ENCODE peak calls at places on chromosome 15, in eight cellular contexts. Z, D, U, E, J, B, N and F are unnamed samples.

GRCh38 chr15:39269821-39270220 is 311.1 kb upstream of the THBS1 start:
- DNase-seq in N (no peak), U (no peak), E (no peak), B (no peak), Z (no peak), D (no peak), J (no peak), F (no peak)

GRCh38 chr15:77415450-77416448 is 4.2 kb downstream of the PEAK1 start:
- DNase-seq in D (peak), U (no peak), J (no peak), E (no peak), B (no peak), Z (no peak), N (peak), F (no peak)

GRCh38 chr15:66993090-66993489 is 72.3 kb upstream of the SMAD3 start:
- DNase-seq in Z (no peak), N (no peak), J (no peak), E (no peak), D (no peak), U (no peak), B (no peak), F (no peak)

GRCh38 chr15:73637527-73637926 is 4.3 kb upstream of the NPTN start:
- DNase-seq in N (no peak), Z (peak), D (no peak), U (no peak), J (no peak), B (no peak), E (peak), F (peak)

GRCh38 chr15:74008901-74009300 is 14.4 kb downstream of the PML start:
- DNase-seq in Z (no peak), B (no peak), D (no peak), U (no peak), E (no peak), J (no peak), N (no peak), F (no peak)

GRCh38 chr15:40911139-40911538 is 16.9 kb downstream of the VPS18 start:
- DNase-seq in U (no peak), Z (no peak), E (no peak), B (no peak), N (no peak), J (no peak), D (no peak), F (no peak)

GRCh38 chr15:41954036-41954435 is 18.3 kb downstream of the EHD4 start:
- DNase-seq in J (no peak), U (no peak), N (no peak), B (no peak), E (no peak), Z (no peak), D (no peak), F (no peak)

GRCh38 chr15:67520276-67520975 is 505 bp upstream of the C15orf61 start:
- DNase-seq in D (no peak), U (no peak), J (no peak), E (peak), B (no peak), N (peak), Z (no peak), F (no peak)

GRCh38 chr15:95134306-95135100 is 903.1 kb downstream of the MCTP2 start:
- DNase-seq in B (no peak), N (no peak), D (no peak), E (no peak), Z (peak), U (no peak), J (no peak), F (no peak)

GRCh38 chr15:91228890-91229289 is 128.8 kb downstream of the SV2B start:
- DNase-seq in Z (no peak), J (no peak), E (no peak), U (no peak), D (no peak), B (no peak), N (no peak), F (no peak)

GRCh38 chr15:79820176-79820575 is 76.6 kb downstream of the MTHFS start:
- DNase-seq in Z (no peak), E (no peak), J (no peak), B (no peak), D (no peak), U (no peak), N (no peak), F (no peak)

GRCh38 chr15:87752250-87752951 is 504.1 kb downstream of the NTRK3 start:
- DNase-seq in E (peak), J (no peak), D (no peak), N (no peak), U (peak), Z (peak), B (no peak), F (peak)

GRCh38 chr15:84981711-84982300 is at the start of gene PDE8A:
- DNase-seq in D (peak), N (no peak), Z (no peak), B (no peak), E (peak), J (peak), U (no peak), F (peak)

GRCh38 chr15:97984157-97984556 is 23.7 kb downstream of the ARRDC4 start:
- DNase-seq in Z (no peak), N (no peak), E (no peak), U (no peak), J (no peak), B (no peak), D (no peak), F (no peak)

GRCh38 chr15:24764375-24765171 is 89.0 kb downstream of the NPAP1 start:
- DNase-seq in D (no peak), E (no peak), N (no peak), U (no peak), J (no peak), Z (no peak), B (no peak), F (no peak)

GRCh38 chr15:60777558-60777957 is 298.6 kb upstream of the ICE2 start:
- DNase-seq in J (no peak), Z (no peak), D (no peak), U (no peak), B (no peak), N (no peak), E (no peak), F (no peak)

GRCh38 chr15:58453931-58454793 is 22.4 kb downstream of the LIPC start:
- DNase-seq in U (no peak), J (no peak), E (no peak), D (no peak), N (no peak), B (no peak), Z (no peak), F (peak)

GRCh38 chr15:40407343-40407990 is 1.9 kb downstream of the IVD start:
- DNase-seq in D (no peak), U (no peak), Z (no peak), N (no peak), E (no peak), B (no peak), J (no peak), F (no peak)

GRCh38 chr15:90264649-90265048 is 823 bp upstream of the NGRN start:
- DNase-seq in J (peak), B (no peak), E (peak), Z (no peak), U (no peak), D (no peak), N (peak), F (peak)

GRCh38 chr15:76340802-76341365 is 4.3 kb downstream of the ISL2 start:
- DNase-seq in E (peak), U (no peak), D (no peak), J (peak), B (no peak), Z (no peak), N (no peak), F (no peak)

GRCh38 chr15:57375827-57376694 is at the start of gene CGNL1:
- DNase-seq in E (peak), B (no peak), J (no peak), Z (no peak), D (peak), N (no peak), U (no peak), F (no peak)

GRCh38 chr15:65373163-65373651 is 4.6 kb downstream of the IGDCC3 start:
- DNase-seq in J (no peak), B (no peak), Z (no peak), D (no peak), N (no peak), U (no peak), E (no peak), F (no peak)